ENCODE peak calls at places on chromosomes 3 and 15, in seven cellular contexts. Z is hepatic stellate cell; E is psoas muscle; B is GM12865; S is activated CD4-positive, alpha-beta T cell treated with anti-CD3 and anti-CD28 coated beads for 24 hours; L is NCI-H1105; X is HS-27A. H is an unnamed sample.

GRCh38 chr3:99921986-99922385 is 104.3 kb downstream of the CMSS1 start:
- DNase-seq in X (no peak), L (no peak), S (no peak), Z (no peak), E (no peak), B (no peak), H (no peak)

GRCh38 chr3:82287562-82287961 is 526.1 kb upstream of the GBE1 start:
- DNase-seq in B (no peak), L (no peak), S (no peak), E (no peak), X (no peak), Z (no peak), H (no peak)

GRCh38 chr15:91891788-91892187 is 38.3 kb downstream of the SLCO3A1 start:
- DNase-seq in L (peak), S (no peak), Z (no peak), B (no peak), E (no peak), X (no peak), H (no peak)

GRCh38 chr3:123330441-123330991 is 118.4 kb downstream of the ADCY5 start:
- DNase-seq in B (no peak), Z (no peak), X (no peak), S (no peak), L (no peak), E (no peak), H (no peak)

GRCh38 chr3:51896607-51897305 is 6.4 kb downstream of the IQCF1 start:
- DNase-seq in B (no peak), L (no peak), S (no peak), X (no peak), Z (no peak), E (no peak), H (no peak)

GRCh38 chr15:80967451-80967850 is 22.2 kb downstream of the MESD start:
- DNase-seq in X (peak), L (no peak), E (no peak), S (no peak), B (no peak), Z (peak), H (no peak)

GRCh38 chr15:52445553-52445952 is 83.1 kb downstream of the MYO5A start:
- DNase-seq in Z (no peak), S (no peak), B (no peak), X (no peak), L (no peak), E (no peak), H (no peak)

GRCh38 chr15:75346796-75347221 is at the start of gene NEIL1:
- DNase-seq in Z (no peak), X (no peak), L (no peak), S (no peak), E (no peak), B (no peak), H (peak)

GRCh38 chr3:128946411-128946810 is 47.5 kb downstream of the CFAP92 start:
- DNase-seq in L (no peak), Z (no peak), E (no peak), X (peak), B (no peak), S (no peak), H (no peak)

GRCh38 chr3:118228151-118228550 is 806.5 kb downstream of the IGSF11 start:
- DNase-seq in B (no peak), X (no peak), E (no peak), S (no peak), Z (no peak), L (no peak), H (no peak)

GRCh38 chr3:126895178-126896066 is 87.5 kb upstream of the PLXNA1 start:
- DNase-seq in B (no peak), L (peak), E (no peak), S (no peak), X (no peak), Z (peak), H (no peak)

GRCh38 chr3:50372349-50372748 is 13.0 kb upstream of the TMEM115 start:
- DNase-seq in E (no peak), S (no peak), B (no peak), Z (no peak), L (no peak), X (no peak), H (no peak)

GRCh38 chr3:7574435-7574834 is 713.5 kb downstream of the GRM7 start:
- DNase-seq in E (no peak), Z (no peak), B (no peak), S (no peak), L (no peak), X (no peak), H (no peak)

GRCh38 chr15:89125038-89125826 is 37.0 kb downstream of the ABHD2 start:
- DNase-seq in B (no peak), L (no peak), E (no peak), X (no peak), Z (no peak), S (no peak), H (no peak)

H was measured in MM.1S.